ENCODE peak calls at places on chromosomes 13 and 19, in ten cellular contexts. T is T-cell, H is cardiac fibroblast, E is AG08396, L is iris pigment epithelial cell, U is anterior cingulate cortex, C is lung microvascular endothelial cell, X is adrenal gland, R is GM04504, B is fibroblast of the conjunctiva. G is an unnamed sample.

GRCh38 chr13:99996177-99996705 is 14.7 kb downstream of the ZIC2 start:
- DNase-seq in R (no peak), U (no peak), X (no peak), H (no peak), L (no peak), E (no peak), B (no peak), C (no peak), T (no peak), G (peak; percentile 59)

GRCh38 chr19:44757057-44757734 is 8.7 kb downstream of the BCL3 start:
- DNase-seq in E (peak; percentile 72), H (peak; percentile 93), B (no peak), L (peak; percentile 87), R (no peak), T (no peak), X (no peak), U (no peak), C (peak; percentile 63), G (no peak)

GRCh38 chr19:38429055-38429810 is 3.2 kb upstream of the RASGRP4 start:
- DNase-seq in L (no peak), H (no peak), E (no peak), T (no peak), B (no peak), C (no peak), X (no peak), U (no peak), R (no peak), G (no peak)

GRCh38 chr13:106499905-106500304 is 35.6 kb downstream of the EFNB2 start:
- DNase-seq in H (peak; percentile 56), U (no peak), R (no peak), X (no peak), B (no peak), T (no peak), C (no peak), L (peak; percentile 34), E (no peak), G (peak; percentile 81)

GRCh38 chr19:50759886-50760285 is 10.4 kb upstream of the GPR32 start:
- DNase-seq in H (peak; percentile 28), R (no peak), L (peak; percentile 54), E (peak; percentile 49), C (peak; percentile 43), X (no peak), U (no peak), B (no peak), T (no peak), G (peak; percentile 29)

GRCh38 chr13:113058129-113058987 is 47.2 kb upstream of the F7 start:
- DNase-seq in H (no peak), U (no peak), E (no peak), B (no peak), R (no peak), L (no peak), C (no peak), X (no peak), T (no peak), G (no peak)

GRCh38 chr19:8397291-8397690 is 7.1 kb downstream of the RAB11B start:
- DNase-seq in B (no peak), E (no peak), T (no peak), L (no peak), X (no peak), R (no peak), U (no peak), C (no peak), H (no peak), G (no peak)

GRCh38 chr13:66210677-66211076 is 1019.5 kb downstream of the PCDH9 start:
- DNase-seq in X (no peak), L (peak; percentile 97), H (peak; percentile 88), T (no peak), R (peak; percentile 53), U (no peak), C (peak; percentile 72), E (peak; percentile 26), B (peak; percentile 81), G (no peak)

GRCh38 chr13:66491241-66491640 is 738.9 kb downstream of the PCDH9 start:
- DNase-seq in H (no peak), U (no peak), X (no peak), B (no peak), R (no peak), L (no peak), C (no peak), E (no peak), T (no peak), G (no peak)

GRCh38 chr13:46796515-46797467 is at the start of gene ESD:
- DNase-seq in L (peak; percentile 93), T (peak; percentile 89), U (peak; percentile 55), H (peak; percentile 93), C (peak; percentile 87), R (peak; percentile 79), X (peak; percentile 95), B (peak; percentile 87), E (peak; percentile 93), G (peak; percentile 94)

GRCh38 chr19:11784356-11784755 is 14.0 kb upstream of the ZNF491 start:
- DNase-seq in T (no peak), U (no peak), B (no peak), C (no peak), X (no peak), E (no peak), R (no peak), L (no peak), H (no peak), G (no peak)

GRCh38 chr19:5903054-5903501 is 512 bp downstream of the NDUFA11 start:
- DNase-seq in U (no peak), T (no peak), C (peak; percentile 36), L (peak; percentile 54), E (peak; percentile 58), R (no peak), B (no peak), X (peak; percentile 61), H (peak; percentile 53), G (no peak)

GRCh38 chr13:99698816-99699099 is 197.5 kb downstream of the TM9SF2 start:
- DNase-seq in B (no peak), X (no peak), H (no peak), T (no peak), R (no peak), L (no peak), C (no peak), E (no peak), U (no peak), G (no peak)

GRCh38 chr13:29515372-29515771 is 80.1 kb downstream of the SLC7A1 start:
- DNase-seq in X (no peak), R (no peak), E (no peak), T (no peak), L (no peak), H (no peak), B (no peak), U (no peak), C (peak; percentile 19), G (no peak)

GRCh38 chr19:6761053-6761676 is 6.1 kb downstream of the SH2D3A start:
- DNase-seq in U (no peak), B (no peak), R (no peak), H (no peak), T (no peak), C (peak; percentile 14), E (peak; percentile 44), X (no peak), L (no peak), G (peak; percentile 19)

GRCh38 chr19:52034051-52034728 is 6.0 kb upstream of the ZNF614 start:
- DNase-seq in B (no peak), E (no peak), C (peak; percentile 3), R (no peak), U (no peak), X (no peak), L (peak; percentile 23), T (no peak), H (peak; percentile 6), G (no peak)

GRCh38 chr19:1864480-1865171 is 1.2 kb upstream of the KLF16 start:
- DNase-seq in C (peak; percentile 73), R (no peak), T (no peak), X (peak; percentile 84), E (peak; percentile 85), B (peak; percentile 22), H (peak; percentile 69), U (no peak), L (peak; percentile 46), G (peak; percentile 79)

GRCh38 chr13:35468195-35468594 is 8.3 kb downstream of the MAB21L1 start:
- DNase-seq in B (no peak), U (no peak), T (no peak), R (no peak), E (no peak), H (peak; percentile 5), X (no peak), L (peak; percentile 14), C (no peak), G (no peak)

GRCh38 chr13:112710855-112711527 is 21.2 kb downstream of the ATP11A start:
- DNase-seq in L (no peak), T (no peak), H (no peak), X (no peak), U (no peak), B (no peak), E (no peak), R (no peak), C (no peak), G (no peak)

GRCh38 chr19:5048091-5048726 is 79.3 kb downstream of the KDM4B start:
- DNase-seq in T (peak; percentile 44), C (peak; percentile 68), R (peak; percentile 67), B (peak; percentile 69), U (peak; percentile 40), L (peak; percentile 68), H (peak; percentile 87), E (peak; percentile 97), X (peak; percentile 87), G (peak; percentile 84)

GRCh38 chr13:84418041-84418440 is 535.8 kb upstream of the SLITRK1 start:
- DNase-seq in B (no peak), H (no peak), E (no peak), U (no peak), L (no peak), C (no peak), T (no peak), R (no peak), X (no peak), G (no peak)

GRCh38 chr19:28878862-28879566 is 333.9 kb downstream of the UQCRFS1 start:
- DNase-seq in H (peak; percentile 83), R (peak; percentile 42), B (peak; percentile 66), X (peak; percentile 79), E (peak; percentile 70), U (peak; percentile 18), C (peak; percentile 74), T (peak; percentile 32), L (peak; percentile 38), G (peak; percentile 45)

GRCh38 chr19:1451916-1452801 is 2.2 kb downstream of the APC2 start:
- DNase-seq in U (no peak), T (no peak), X (no peak), E (no peak), R (no peak), C (no peak), H (no peak), B (no peak), L (no peak), G (no peak)